ENCODE peak calls at places on chromosome 1, in eight cellular contexts. N is PC-3; X is lung; E is CD8-positive, alpha-beta T cell; L is psoas muscle; U is naive thymus-derived CD4-positive, alpha-beta T cell; Y is testis; T is colonic mucosa. P is an unnamed sample.

GRCh38 chr1:3459051-3459908 is 4.8 kb downstream of the ARHGEF16 start:
- DNase-seq in N (no peak), X (no peak), E (no peak), L (peak; percentile 9), U (no peak), Y (no peak), T (peak; percentile 46), P (peak; percentile 4)

GRCh38 chr1:201614262-201615015 is 75.5 kb downstream of the NAV1 start:
- DNase-seq in N (no peak), X (no peak), E (no peak), L (no peak), U (no peak), Y (peak; percentile 63), T (no peak), P (peak; percentile 82)

GRCh38 chr1:152348447-152348846 is 11.4 kb downstream of the FLG2 start:
- DNase-seq in N (peak; percentile 40), X (no peak), E (no peak), L (no peak), U (no peak), Y (no peak), T (no peak), P (no peak)

GRCh38 chr1:10379101-10379620 is 19.7 kb upstream of the PGD start:
- DNase-seq in N (no peak), X (no peak), E (no peak), L (no peak), U (no peak), Y (no peak), T (no peak), P (no peak)

GRCh38 chr1:183394435-183394834 is 23.7 kb downstream of the NMNAT2 start:
- DNase-seq in N (no peak), X (no peak), E (no peak), L (no peak), U (no peak), Y (no peak), T (no peak), P (no peak)

GRCh38 chr1:240149488-240150094 is 57.9 kb downstream of the FMN2 start:
- DNase-seq in N (peak; percentile 82), X (no peak), E (no peak), L (no peak), U (no peak), Y (no peak), T (peak; percentile 27), P (no peak)

GRCh38 chr1:111441573-111442192 is 7.4 kb downstream of the WDR77 start:
- DNase-seq in N (peak; percentile 35), X (no peak), E (peak; percentile 72), L (peak; percentile 26), U (peak; percentile 67), Y (peak; percentile 41), T (peak; percentile 29), P (no peak)

GRCh38 chr1:39901486-39902120 is at the start of gene MYCL:
- DNase-seq in N (peak; percentile 94), X (peak; percentile 88), E (peak; percentile 64), L (peak; percentile 58), U (peak; percentile 47), Y (peak; percentile 89), T (peak; percentile 91), P (peak; percentile 86)

GRCh38 chr1:175419684-175420490 is 227.3 kb upstream of the KIAA0040 start:
- DNase-seq in N (no peak), X (no peak), E (no peak), L (no peak), U (no peak), Y (no peak), T (no peak), P (no peak)

GRCh38 chr1:108816049-108816882 is 40.6 kb downstream of the AKNAD1 start:
- DNase-seq in N (peak; percentile 44), X (peak; percentile 63), E (no peak), L (peak; percentile 73), U (no peak), Y (peak; percentile 68), T (peak; percentile 56), P (peak; percentile 86)

GRCh38 chr1:21909787-21910503 is 27.2 kb downstream of the HSPG2 start:
- DNase-seq in N (no peak), X (no peak), E (peak; percentile 23), L (peak; percentile 63), U (peak; percentile 8), Y (peak; percentile 74), T (no peak), P (peak; percentile 90)

GRCh38 chr1:62398377-62398776 is 38.5 kb upstream of the USP1 start:
- DNase-seq in N (peak; percentile 52), X (no peak), E (no peak), L (no peak), U (no peak), Y (no peak), T (no peak), P (no peak)

GRCh38 chr1:193960040-193960439 is 773.6 kb upstream of the B3GALT2 start:
- DNase-seq in N (no peak), X (no peak), E (no peak), L (no peak), U (no peak), Y (no peak), T (no peak), P (no peak)

GRCh38 chr1:23437355-23437664 is 12.8 kb upstream of the TCEA3 start:
- DNase-seq in N (no peak), X (no peak), E (no peak), L (no peak), U (no peak), Y (no peak), T (no peak), P (no peak)

GRCh38 chr1:117534995-117535467 is 70.8 kb upstream of the TENT5C start:
- DNase-seq in N (peak; percentile 83), X (peak; percentile 40), E (peak; percentile 29), L (no peak), U (peak; percentile 60), Y (peak; percentile 37), T (peak; percentile 43), P (no peak)

GRCh38 chr1:8510041-8510823 is 192.3 kb downstream of the SLC45A1 start:
- DNase-seq in N (no peak), X (no peak), E (peak; percentile 33), L (no peak), U (peak; percentile 78), Y (peak; percentile 38), T (no peak), P (no peak)

GRCh38 chr1:63813829-63814277 is 40.0 kb downstream of the ROR1 start:
- DNase-seq in N (peak; percentile 10), X (no peak), E (no peak), L (no peak), U (no peak), Y (no peak), T (no peak), P (no peak)

GRCh38 chr1:248758352-248758751 is 2.8 kb upstream of the LYPD8 start:
- DNase-seq in N (no peak), X (no peak), E (no peak), L (no peak), U (no peak), Y (no peak), T (no peak), P (no peak)

GRCh38 chr1:248757784-248758195 is 2.2 kb upstream of the LYPD8 start:
- DNase-seq in N (no peak), X (no peak), E (no peak), L (no peak), U (no peak), Y (no peak), T (peak; percentile 62), P (no peak)

GRCh38 chr1:248755505-248755904 is at the start of gene LYPD8:
- DNase-seq in N (no peak), X (no peak), E (no peak), L (no peak), U (no peak), Y (no peak), T (peak; percentile 46), P (no peak)

GRCh38 chr1:248756636-248757035 is 1.1 kb upstream of the LYPD8 start:
- DNase-seq in N (no peak), X (no peak), E (no peak), L (no peak), U (no peak), Y (no peak), T (no peak), P (no peak)

DNA sequence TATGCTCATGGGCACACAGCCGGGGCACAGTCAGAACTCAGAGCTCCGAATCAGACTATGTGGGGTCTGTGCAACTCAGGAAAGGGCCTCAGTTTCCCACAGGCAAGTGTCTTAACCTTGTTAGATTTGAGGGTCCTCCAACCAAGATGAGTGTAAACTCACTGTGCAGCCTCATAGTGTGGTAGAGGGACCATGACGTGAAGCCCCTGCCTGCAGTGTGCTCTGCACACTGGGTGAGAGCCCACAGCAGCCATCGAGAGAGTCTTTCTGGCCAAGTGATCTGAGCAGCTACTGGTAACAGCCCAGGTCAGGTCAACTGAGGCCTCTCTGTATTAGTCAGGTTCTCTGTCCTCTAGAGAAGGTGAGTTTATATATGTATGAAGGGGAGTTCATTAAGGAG is 592 bp upstream of the LYPD8 start:
- DNase-seq in N (no peak), X (no peak), E (no peak), L (no peak), U (no peak), Y (no peak), T (no peak), P (no peak)
- H3K4me1 ChIP-seq in N (no peaks in the 10 kb centered on the region), X (no peaks in the 10 kb centered on the region), E (peaks cover 9% of the 10 kb centered on the region), L (no peaks in the 10 kb centered on the region), U (no peaks in the 10 kb centered on the region), Y (no peaks in the 10 kb centered on the region), T (peaks cover 13% of the 10 kb centered on the region), P (no peaks in the 10 kb centered on the region)

DNA sequence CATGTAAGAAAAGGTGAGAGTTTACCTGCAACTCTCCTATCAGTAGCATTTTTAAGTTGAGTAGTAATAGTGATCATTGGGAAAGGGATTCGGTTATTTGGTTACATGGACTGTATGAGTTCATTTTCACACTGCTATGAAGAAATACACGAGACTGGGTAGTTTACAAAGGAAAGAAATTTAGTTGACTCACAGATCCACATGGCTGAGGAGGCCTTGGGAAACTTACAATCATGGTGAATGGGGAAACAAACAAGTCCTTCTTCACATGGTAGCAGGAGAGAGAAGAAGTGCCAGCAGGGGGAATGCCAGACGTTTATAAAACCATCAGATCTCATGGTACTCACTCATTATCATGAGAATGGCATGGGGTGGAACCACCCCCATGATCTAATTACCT is 59.3 kb upstream of the FBXO28 start:
- DNase-seq in N (no peak), X (no peak), E (no peak), L (no peak), U (no peak), Y (no peak), T (no peak), P (no peak)
- H3K4me1 ChIP-seq in N (peaks cover 50% of the 10 kb centered on the region), X (no peaks in the 10 kb centered on the region), E (no peaks in the 10 kb centered on the region), L (no peaks in the 10 kb centered on the region), U (no peaks in the 10 kb centered on the region), Y (no peaks in the 10 kb centered on the region), T (no peaks in the 10 kb centered on the region), P (peaks cover 2% of the 10 kb centered on the region)

DNA sequence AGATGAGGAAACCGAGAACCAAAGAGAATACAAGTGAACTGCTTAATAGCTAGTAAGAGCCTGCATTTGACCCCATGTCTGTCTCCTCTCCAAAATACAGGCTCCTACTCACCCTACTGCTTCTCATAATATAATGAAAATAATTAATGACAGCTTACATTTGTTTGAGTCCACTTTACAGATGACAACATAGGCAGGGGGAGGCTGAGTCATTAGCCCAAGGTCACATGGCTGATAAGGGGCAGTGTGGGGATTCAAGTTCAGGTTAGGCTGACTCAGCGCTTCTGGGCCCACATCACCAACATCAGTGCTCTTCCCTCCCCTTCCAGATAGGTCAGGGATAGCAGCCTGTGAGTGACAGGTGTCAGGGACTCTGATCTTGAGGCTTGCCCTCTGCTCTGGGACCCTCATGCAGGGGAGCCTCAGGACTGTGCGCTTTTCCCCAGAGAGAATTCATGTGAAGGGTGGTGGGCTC is 16.2 kb downstream of the AZIN2 start:
- DNase-seq in N (no peak), X (no peak), E (no peak), L (no peak), U (no peak), Y (no peak), T (no peak), P (no peak)
- H3K4me1 ChIP-seq in N (peaks cover 22% of the 10 kb centered on the region), X (no peaks in the 10 kb centered on the region), E (peaks cover 56% of the 10 kb centered on the region), L (no peaks in the 10 kb centered on the region), U (peaks cover 37% of the 10 kb centered on the region), Y (no peaks in the 10 kb centered on the region), T (no peaks in the 10 kb centered on the region), P (peaks cover 4% of the 10 kb centered on the region)

GRCh38 chr1:226063362-226064167 is 1.0 kb downstream of the H3-3A start:
- DNase-seq in N (peak; percentile 38), X (peak; percentile 37), E (peak; percentile 36), L (peak; percentile 29), U (peak; percentile 68), Y (peak; percentile 77), T (peak; percentile 64), P (peak; percentile 71)
- H3K4me1 ChIP-seq in N (peaks cover 23% of the 10 kb centered on the region), X (peaks cover 10% of the 10 kb centered on the region), E (peaks cover 51% of the 10 kb centered on the region), L (peaks cover 40% of the 10 kb centered on the region), U (peaks cover 38% of the 10 kb centered on the region), Y (peaks cover 25% of the 10 kb centered on the region), T (peaks cover 4% of the 10 kb centered on the region), P (no peaks in the 10 kb centered on the region)

P was measured in right cardiac atrium.